ENCODE peak calls at places on chromosomes 4 and X, in ten cellular contexts. One of them, this sample, is unnamed.

GRCh38 chrX:128781506-128781905 is 729.3 kb upstream of the ACTRT1 start:
- DNase-seq in neural progenitor cell: peak; percentile 57
- DNase-seq in GM23248: no peak
- DNase-seq in CD4-positive, alpha-beta T cell: peak; percentile 5
- DNase-seq in ascending aorta: no peak
- DNase-seq in IMR-90: no peak
- DNase-seq in CD8-positive, alpha-beta memory T cell: no peak
- DNase-seq in endodermal cell: peak; percentile 83
- DNase-seq in right atrium auricular region: no peak
- DNase-seq in tibial artery: no peak
- DNase-seq in this sample: peak; percentile 42

GRCh38 chrX:132181364-132181763 is 37.9 kb downstream of the RAP2C start:
- DNase-seq in neural progenitor cell: no peak
- DNase-seq in GM23248: no peak
- DNase-seq in CD4-positive, alpha-beta T cell: no peak
- DNase-seq in ascending aorta: no peak
- DNase-seq in IMR-90: no peak
- DNase-seq in CD8-positive, alpha-beta memory T cell: no peak
- DNase-seq in endodermal cell: no peak
- DNase-seq in right atrium auricular region: no peak
- DNase-seq in tibial artery: no peak
- DNase-seq in this sample: no peak

GRCh38 chrX:57573754-57574153 is 18.1 kb upstream of the ZXDB start:
- DNase-seq in neural progenitor cell: peak; percentile 39
- DNase-seq in GM23248: peak; percentile 23
- DNase-seq in CD4-positive, alpha-beta T cell: no peak
- DNase-seq in ascending aorta: no peak
- DNase-seq in IMR-90: peak; percentile 17
- DNase-seq in CD8-positive, alpha-beta memory T cell: no peak
- DNase-seq in endodermal cell: peak; percentile 72
- DNase-seq in right atrium auricular region: no peak
- DNase-seq in tibial artery: no peak
- DNase-seq in this sample: no peak

GRCh38 chr4:143306788-143307187 is 29.9 kb upstream of the GAB1 start:
- DNase-seq in neural progenitor cell: no peak
- DNase-seq in GM23248: no peak
- DNase-seq in CD4-positive, alpha-beta T cell: no peak
- DNase-seq in ascending aorta: no peak
- DNase-seq in IMR-90: no peak
- DNase-seq in CD8-positive, alpha-beta memory T cell: no peak
- DNase-seq in endodermal cell: no peak
- DNase-seq in right atrium auricular region: no peak
- DNase-seq in tibial artery: no peak
- DNase-seq in this sample: no peak

GRCh38 chr4:24792552-24792951 is 2.8 kb upstream of the SOD3 start:
- DNase-seq in neural progenitor cell: no peak
- DNase-seq in GM23248: no peak
- DNase-seq in CD4-positive, alpha-beta T cell: no peak
- DNase-seq in ascending aorta: no peak
- DNase-seq in IMR-90: no peak
- DNase-seq in CD8-positive, alpha-beta memory T cell: no peak
- DNase-seq in endodermal cell: no peak
- DNase-seq in right atrium auricular region: no peak
- DNase-seq in tibial artery: no peak
- DNase-seq in this sample: no peak

GRCh38 chrX:138128025-138128671 is 562.2 kb downstream of the ZIC3 start:
- DNase-seq in neural progenitor cell: peak; percentile 56
- DNase-seq in GM23248: peak; percentile 42
- DNase-seq in CD4-positive, alpha-beta T cell: no peak
- DNase-seq in ascending aorta: no peak
- DNase-seq in IMR-90: peak; percentile 11
- DNase-seq in CD8-positive, alpha-beta memory T cell: no peak
- DNase-seq in endodermal cell: peak; percentile 64
- DNase-seq in right atrium auricular region: no peak
- DNase-seq in tibial artery: no peak
- DNase-seq in this sample: peak; percentile 21

GRCh38 chr4:76420901-76421581 is at the start of gene CCDC158:
- DNase-seq in neural progenitor cell: no peak
- DNase-seq in GM23248: peak; percentile 67
- DNase-seq in CD4-positive, alpha-beta T cell: no peak
- DNase-seq in ascending aorta: no peak
- DNase-seq in IMR-90: no peak
- DNase-seq in CD8-positive, alpha-beta memory T cell: no peak
- DNase-seq in endodermal cell: no peak
- DNase-seq in right atrium auricular region: no peak
- DNase-seq in tibial artery: peak; percentile 68
- DNase-seq in this sample: no peak

GRCh38 chrX:136630881-136631280 is 17.1 kb upstream of the CD40LG start:
- DNase-seq in neural progenitor cell: no peak
- DNase-seq in GM23248: no peak
- DNase-seq in CD4-positive, alpha-beta T cell: no peak
- DNase-seq in ascending aorta: no peak
- DNase-seq in IMR-90: no peak
- DNase-seq in CD8-positive, alpha-beta memory T cell: no peak
- DNase-seq in endodermal cell: no peak
- DNase-seq in right atrium auricular region: no peak
- DNase-seq in tibial artery: no peak
- DNase-seq in this sample: peak; percentile 25

GRCh38 chrX:41412261-41413167 is 34.6 kb upstream of the NYX start:
- DNase-seq in neural progenitor cell: no peak
- DNase-seq in GM23248: no peak
- DNase-seq in CD4-positive, alpha-beta T cell: no peak
- DNase-seq in ascending aorta: no peak
- DNase-seq in IMR-90: no peak
- DNase-seq in CD8-positive, alpha-beta memory T cell: no peak
- DNase-seq in endodermal cell: no peak
- DNase-seq in right atrium auricular region: no peak
- DNase-seq in tibial artery: no peak
- DNase-seq in this sample: peak; percentile 3

GRCh38 chr4:111806331-111806730 is 338.9 kb upstream of the FAM241A start:
- DNase-seq in neural progenitor cell: peak; percentile 56
- DNase-seq in GM23248: peak; percentile 3
- DNase-seq in CD4-positive, alpha-beta T cell: no peak
- DNase-seq in ascending aorta: no peak
- DNase-seq in IMR-90: no peak
- DNase-seq in CD8-positive, alpha-beta memory T cell: no peak
- DNase-seq in endodermal cell: peak; percentile 83
- DNase-seq in right atrium auricular region: no peak
- DNase-seq in tibial artery: no peak
- DNase-seq in this sample: no peak

GRCh38 chr4:184267673-184268573 is 50.2 kb upstream of the ENPP6 start:
- DNase-seq in neural progenitor cell: no peak
- DNase-seq in GM23248: peak; percentile 94
- DNase-seq in CD4-positive, alpha-beta T cell: peak; percentile 41
- DNase-seq in ascending aorta: peak; percentile 71
- DNase-seq in IMR-90: peak; percentile 97
- DNase-seq in CD8-positive, alpha-beta memory T cell: peak; percentile 33
- DNase-seq in endodermal cell: peak; percentile 47
- DNase-seq in right atrium auricular region: peak; percentile 59
- DNase-seq in tibial artery: no peak
- DNase-seq in this sample: peak; percentile 76

GRCh38 chr4:88743696-88744095 is 46.1 kb upstream of the NAP1L5 start:
- DNase-seq in neural progenitor cell: no peak
- DNase-seq in GM23248: peak; percentile 81
- DNase-seq in CD4-positive, alpha-beta T cell: no peak
- DNase-seq in ascending aorta: no peak
- DNase-seq in IMR-90: peak; percentile 94
- DNase-seq in CD8-positive, alpha-beta memory T cell: no peak
- DNase-seq in endodermal cell: no peak
- DNase-seq in right atrium auricular region: no peak
- DNase-seq in tibial artery: no peak
- DNase-seq in this sample: no peak

GRCh38 chr4:175986-176385 is 51.7 kb downstream of the ZNF718 start:
- DNase-seq in neural progenitor cell: no peak
- DNase-seq in GM23248: no peak
- DNase-seq in CD4-positive, alpha-beta T cell: no peak
- DNase-seq in ascending aorta: no peak
- DNase-seq in IMR-90: no peak
- DNase-seq in CD8-positive, alpha-beta memory T cell: no peak
- DNase-seq in endodermal cell: no peak
- DNase-seq in right atrium auricular region: no peak
- DNase-seq in tibial artery: no peak
- DNase-seq in this sample: no peak
- H3K9me3 ChIP-seq in neural progenitor cell: peaks cover 59% of the 10 kb centered on the region
- H3K9me3 ChIP-seq in GM23248: peaks cover 5% of the 10 kb centered on the region
- H3K9me3 ChIP-seq in CD4-positive, alpha-beta T cell: peaks cover 100% of the 10 kb centered on the region
- H3K9me3 ChIP-seq in ascending aorta: peaks cover 100% of the 10 kb centered on the region
- H3K9me3 ChIP-seq in IMR-90: peaks cover 41% of the 10 kb centered on the region
- H3K9me3 ChIP-seq in CD8-positive, alpha-beta memory T cell: peaks cover 30% of the 10 kb centered on the region
- H3K9me3 ChIP-seq in endodermal cell: peaks cover 98% of the 10 kb centered on the region
- H3K9me3 ChIP-seq in right atrium auricular region: peaks cover 100% of the 10 kb centered on the region
- H3K9me3 ChIP-seq in tibial artery: peaks cover 27% of the 10 kb centered on the region
- H3K9me3 ChIP-seq in this sample: peaks cover 4% of the 10 kb centered on the region

GRCh38 chrX:10121787-10122186 is 35.0 kb upstream of the CLCN4 start:
- DNase-seq in neural progenitor cell: no peak
- DNase-seq in GM23248: no peak
- DNase-seq in CD4-positive, alpha-beta T cell: no peak
- DNase-seq in ascending aorta: no peak
- DNase-seq in IMR-90: no peak
- DNase-seq in CD8-positive, alpha-beta memory T cell: no peak
- DNase-seq in endodermal cell: no peak
- DNase-seq in right atrium auricular region: no peak
- DNase-seq in tibial artery: no peak
- DNase-seq in this sample: no peak

GRCh38 chrX:10117864-10118377 is 38.9 kb upstream of the CLCN4 start:
- DNase-seq in neural progenitor cell: no peak
- DNase-seq in GM23248: no peak
- DNase-seq in CD4-positive, alpha-beta T cell: no peak
- DNase-seq in ascending aorta: no peak
- DNase-seq in IMR-90: no peak
- DNase-seq in CD8-positive, alpha-beta memory T cell: no peak
- DNase-seq in endodermal cell: no peak
- DNase-seq in right atrium auricular region: no peak
- DNase-seq in tibial artery: no peak
- DNase-seq in this sample: no peak

GRCh38 chrX:10119399-10119990 is 37.3 kb upstream of the CLCN4 start:
- DNase-seq in neural progenitor cell: peak; percentile 89
- DNase-seq in GM23248: peak; percentile 70
- DNase-seq in CD4-positive, alpha-beta T cell: peak; percentile 62
- DNase-seq in ascending aorta: peak; percentile 91
- DNase-seq in IMR-90: peak; percentile 91
- DNase-seq in CD8-positive, alpha-beta memory T cell: peak; percentile 49
- DNase-seq in endodermal cell: peak; percentile 86
- DNase-seq in right atrium auricular region: peak; percentile 89
- DNase-seq in tibial artery: no peak
- DNase-seq in this sample: peak; percentile 85

GRCh38 chrX:10118530-10118929 is 38.2 kb upstream of the CLCN4 start:
- DNase-seq in neural progenitor cell: no peak
- DNase-seq in GM23248: no peak
- DNase-seq in CD4-positive, alpha-beta T cell: no peak
- DNase-seq in ascending aorta: no peak
- DNase-seq in IMR-90: no peak
- DNase-seq in CD8-positive, alpha-beta memory T cell: no peak
- DNase-seq in endodermal cell: no peak
- DNase-seq in right atrium auricular region: no peak
- DNase-seq in tibial artery: no peak
- DNase-seq in this sample: no peak

DNA sequence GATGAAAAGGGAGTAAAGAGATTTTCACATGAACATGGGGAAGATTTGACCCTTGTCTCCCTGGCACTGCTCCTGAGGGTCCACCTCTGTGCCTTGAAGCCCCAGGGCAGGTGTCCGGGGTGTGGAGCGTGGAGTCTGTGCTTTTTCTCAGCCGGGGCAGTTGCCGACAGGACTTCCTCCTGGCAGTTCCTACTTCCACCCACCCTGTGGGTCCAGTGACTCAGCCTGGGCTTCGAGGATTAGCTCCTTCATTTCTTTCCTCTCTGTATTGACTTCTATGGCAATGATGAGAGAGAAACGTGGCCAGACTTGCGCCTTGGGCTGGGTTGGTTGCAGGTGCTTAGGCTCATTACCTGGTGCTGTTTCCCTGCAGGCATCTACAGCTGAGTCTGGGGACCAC is 35.9 kb upstream of the CLCN4 start:
- DNase-seq in neural progenitor cell: no peak
- DNase-seq in GM23248: no peak
- DNase-seq in CD4-positive, alpha-beta T cell: no peak
- DNase-seq in ascending aorta: no peak
- DNase-seq in IMR-90: no peak
- DNase-seq in CD8-positive, alpha-beta memory T cell: no peak
- DNase-seq in endodermal cell: no peak
- DNase-seq in right atrium auricular region: no peak
- DNase-seq in tibial artery: no peak
- DNase-seq in this sample: no peak
- H3K9me3 ChIP-seq in neural progenitor cell: peaks cover 29% of the 10 kb centered on the region
- H3K9me3 ChIP-seq in GM23248: no peaks in the 10 kb centered on the region
- H3K9me3 ChIP-seq in CD4-positive, alpha-beta T cell: no peaks in the 10 kb centered on the region
- H3K9me3 ChIP-seq in ascending aorta: no peaks in the 10 kb centered on the region
- H3K9me3 ChIP-seq in IMR-90: no peaks in the 10 kb centered on the region
- H3K9me3 ChIP-seq in CD8-positive, alpha-beta memory T cell: no peaks in the 10 kb centered on the region
- H3K9me3 ChIP-seq in endodermal cell: peaks cover 41% of the 10 kb centered on the region
- H3K9me3 ChIP-seq in right atrium auricular region: no peaks in the 10 kb centered on the region
- H3K9me3 ChIP-seq in tibial artery: no peaks in the 10 kb centered on the region
- H3K9me3 ChIP-seq in this sample: no peaks in the 10 kb centered on the region

DNA sequence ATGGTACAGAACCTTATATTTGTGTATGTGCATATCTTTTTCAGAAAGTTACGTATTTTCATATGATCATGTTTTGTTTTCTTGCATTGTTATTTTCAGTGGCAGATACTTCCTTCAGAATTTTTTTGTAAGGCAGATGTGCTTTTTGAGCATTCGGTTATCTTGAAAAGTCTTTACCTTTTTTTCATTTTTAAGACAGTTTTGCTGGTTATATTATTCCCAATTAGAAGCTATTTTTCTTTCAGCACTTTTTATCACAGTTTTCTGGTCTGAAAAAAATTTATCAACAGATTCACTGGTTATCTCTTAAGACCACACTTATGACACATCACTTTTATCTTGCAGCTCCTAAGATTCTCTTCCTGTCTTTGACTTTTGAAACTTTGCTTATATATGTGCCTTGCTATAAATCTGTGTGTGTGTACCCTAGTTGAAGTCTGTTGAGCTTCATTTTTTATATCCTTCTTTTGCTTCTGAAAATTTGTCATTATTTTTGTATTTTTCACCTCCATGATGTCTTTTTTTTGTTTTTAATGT is 53.1 kb downstream of the ZNF732 start:
- DNase-seq in neural progenitor cell: no peak
- DNase-seq in GM23248: no peak
- DNase-seq in CD4-positive, alpha-beta T cell: no peak
- DNase-seq in ascending aorta: no peak
- DNase-seq in IMR-90: no peak
- DNase-seq in CD8-positive, alpha-beta memory T cell: no peak
- DNase-seq in endodermal cell: no peak
- DNase-seq in right atrium auricular region: no peak
- DNase-seq in tibial artery: no peak
- DNase-seq in this sample: no peak
- H3K9me3 ChIP-seq in neural progenitor cell: peaks cover 67% of the 10 kb centered on the region
- H3K9me3 ChIP-seq in GM23248: peaks cover 15% of the 10 kb centered on the region
- H3K9me3 ChIP-seq in CD4-positive, alpha-beta T cell: peaks cover 60% of the 10 kb centered on the region
- H3K9me3 ChIP-seq in ascending aorta: peaks cover 90% of the 10 kb centered on the region
- H3K9me3 ChIP-seq in IMR-90: peaks cover 26% of the 10 kb centered on the region
- H3K9me3 ChIP-seq in CD8-positive, alpha-beta memory T cell: peaks cover 19% of the 10 kb centered on the region
- H3K9me3 ChIP-seq in endodermal cell: peaks cover 98% of the 10 kb centered on the region
- H3K9me3 ChIP-seq in right atrium auricular region: peaks cover 98% of the 10 kb centered on the region
- H3K9me3 ChIP-seq in tibial artery: peaks cover 10% of the 10 kb centered on the region
- H3K9me3 ChIP-seq in this sample: peaks cover 26% of the 10 kb centered on the region

DNA sequence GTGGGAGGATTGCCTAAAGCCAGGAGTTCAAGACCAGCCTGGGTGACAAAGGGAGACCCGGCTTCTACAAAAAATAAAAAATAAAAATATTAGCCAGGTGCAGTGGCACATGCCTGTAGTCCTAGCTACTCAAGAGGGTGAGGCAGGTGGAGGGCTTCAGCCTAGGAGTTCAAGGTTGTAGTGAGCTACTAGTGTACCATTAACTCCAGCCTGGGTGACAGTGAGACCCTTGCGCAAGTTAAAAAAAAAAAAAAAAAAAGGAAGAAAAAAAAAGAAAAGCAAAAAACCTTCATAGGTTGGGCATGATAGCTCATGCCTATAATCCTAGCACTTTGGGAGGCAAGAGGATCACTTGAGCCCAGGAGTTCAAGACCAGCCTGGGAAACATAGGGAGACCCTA is 5.8 kb downstream of the SCLT1 start:
- DNase-seq in neural progenitor cell: no peak
- DNase-seq in GM23248: no peak
- DNase-seq in CD4-positive, alpha-beta T cell: no peak
- DNase-seq in ascending aorta: no peak
- DNase-seq in IMR-90: no peak
- DNase-seq in CD8-positive, alpha-beta memory T cell: no peak
- DNase-seq in endodermal cell: no peak
- DNase-seq in right atrium auricular region: no peak
- DNase-seq in tibial artery: no peak
- DNase-seq in this sample: no peak
- H3K9me3 ChIP-seq in neural progenitor cell: peaks cover 8% of the 10 kb centered on the region
- H3K9me3 ChIP-seq in GM23248: no peaks in the 10 kb centered on the region
- H3K9me3 ChIP-seq in CD4-positive, alpha-beta T cell: no peaks in the 10 kb centered on the region
- H3K9me3 ChIP-seq in ascending aorta: peaks cover 10% of the 10 kb centered on the region
- H3K9me3 ChIP-seq in IMR-90: no peaks in the 10 kb centered on the region
- H3K9me3 ChIP-seq in CD8-positive, alpha-beta memory T cell: no peaks in the 10 kb centered on the region
- H3K9me3 ChIP-seq in endodermal cell: peaks cover 11% of the 10 kb centered on the region
- H3K9me3 ChIP-seq in right atrium auricular region: no peaks in the 10 kb centered on the region
- H3K9me3 ChIP-seq in tibial artery: no peaks in the 10 kb centered on the region
- H3K9me3 ChIP-seq in this sample: no peaks in the 10 kb centered on the region